ENCODE peak calls at places on chromosomes 5 and 9, in ten cellular contexts. B is cardiac septum, E is ELF-1, C is GM04504, V is T-cell, J is tibial nerve, M is AG09309, K is left ventricle myocardium inferior, P is ACHN, D is GM12865. Y is an unnamed sample.
A peak's percentile ranks its signal among the peaks of the same experiment; 100 is the strongest.

GRCh38 chr5:134873494-134873893 is 677 bp upstream of the TXNDC15 start:
- DNase-seq in P (no peak), M (no peak), K (no peak), C (no peak), B (no peak), D (peak; percentile 17), E (no peak), J (no peak), V (peak; percentile 9), Y (no peak)

GRCh38 chr9:93664549-93665120 is 88.3 kb downstream of the PHF2 start:
- DNase-seq in B (peak; percentile 72), V (no peak), K (peak; percentile 6), E (no peak), C (no peak), J (no peak), D (no peak), M (no peak), P (no peak), Y (no peak)

GRCh38 chr9:104586496-104587180 is 12.6 kb downstream of the OR13C5 start:
- DNase-seq in K (no peak), C (peak; percentile 26), D (no peak), E (no peak), M (peak; percentile 14), J (no peak), B (no peak), P (no peak), V (no peak), Y (no peak)

GRCh38 chr5:111826064-111826463 is 69.1 kb upstream of the NREP start:
- DNase-seq in E (no peak), J (no peak), V (no peak), M (no peak), P (no peak), K (no peak), D (no peak), B (no peak), C (no peak), Y (no peak)

GRCh38 chr5:165209101-165209727 is 1703.8 kb downstream of the MAT2B start:
- DNase-seq in J (no peak), P (peak; percentile 33), D (peak; percentile 20), E (no peak), V (no peak), B (no peak), K (no peak), M (no peak), C (peak; percentile 2), Y (peak; percentile 47)

GRCh38 chr5:6598351-6598900 is 34.4 kb downstream of the NSUN2 start:
- DNase-seq in M (peak; percentile 62), C (no peak), B (no peak), J (no peak), V (no peak), P (no peak), K (no peak), D (no peak), E (no peak), Y (no peak)

GRCh38 chr5:148060309-148060708 is 3.5 kb upstream of the SPINK5 start:
- DNase-seq in V (no peak), P (no peak), C (no peak), J (no peak), D (no peak), E (no peak), B (no peak), K (no peak), M (no peak), Y (no peak)

GRCh38 chr9:124215551-124215910 is 42.2 kb upstream of the NEK6 start:
- DNase-seq in K (no peak), C (no peak), E (no peak), P (no peak), D (no peak), J (no peak), B (no peak), M (no peak), V (no peak), Y (no peak)

GRCh38 chr9:81035171-81035570 is 654.2 kb downstream of the TLE1 start:
- DNase-seq in C (no peak), P (no peak), B (no peak), V (no peak), E (no peak), D (no peak), M (peak; percentile 32), K (no peak), J (no peak), Y (no peak)

GRCh38 chr5:113900831-113901230 is 387.3 kb downstream of the YTHDC2 start:
- DNase-seq in C (no peak), K (no peak), E (peak; percentile 44), P (no peak), M (no peak), V (no peak), J (no peak), B (no peak), D (no peak), Y (no peak)

GRCh38 chr5:107456281-107456715 is 214.4 kb downstream of the EFNA5 start:
- DNase-seq in B (no peak), J (no peak), V (no peak), E (no peak), K (no peak), C (no peak), P (no peak), M (no peak), D (peak; percentile 84), Y (no peak)

GRCh38 chr9:91746904-91747303 is 203.1 kb downstream of the ROR2 start:
- DNase-seq in C (no peak), D (no peak), B (no peak), M (no peak), E (no peak), V (no peak), K (no peak), J (no peak), P (no peak), Y (no peak)

GRCh38 chr9:135448570-135449180 is 30.9 kb upstream of the PPP1R26 start:
- DNase-seq in C (no peak), V (no peak), M (no peak), D (no peak), K (no peak), J (no peak), E (no peak), B (no peak), P (no peak), Y (no peak)

GRCh38 chr9:99677281-99677680 is 144.4 kb upstream of the NR4A3 start:
- DNase-seq in K (no peak), C (no peak), P (no peak), M (no peak), E (no peak), J (no peak), D (no peak), V (no peak), B (no peak), Y (no peak)

GRCh38 chr5:136032564-136032963 is 3.8 kb downstream of the TGFBI start:
- DNase-seq in C (peak; percentile 68), J (peak; percentile 51), K (no peak), P (no peak), M (peak; percentile 79), B (no peak), V (no peak), E (no peak), D (peak; percentile 28), Y (no peak)

GRCh38 chr9:401223-401622 is 186.6 kb downstream of the DOCK8 start:
- DNase-seq in D (no peak), B (no peak), V (no peak), P (no peak), M (no peak), C (no peak), K (no peak), J (no peak), E (no peak), Y (no peak)

GRCh38 chr9:70563437-70564204 is 149.2 kb upstream of the KLF9 start:
- DNase-seq in E (no peak), B (no peak), J (no peak), C (peak; percentile 77), M (peak; percentile 95), D (peak; percentile 86), K (no peak), V (peak; percentile 34), P (no peak), Y (no peak)

GRCh38 chr9:125125523-125125922 is 17.8 kb downstream of the SCAI start:
- DNase-seq in J (no peak), K (no peak), D (no peak), M (no peak), B (no peak), V (no peak), E (no peak), P (no peak), C (no peak), Y (no peak)

GRCh38 chr5:68499952-68500351 is 284.4 kb downstream of the PIK3R1 start:
- DNase-seq in B (no peak), K (no peak), J (no peak), E (no peak), M (peak; percentile 44), V (no peak), C (peak; percentile 30), P (no peak), D (no peak), Y (no peak)

Y was measured in HT-29.